ENCODE peak calls at places on chromosomes 5 and 9, in four cellular contexts. L, G, O and W are unnamed samples.

GRCh38 chr5:151903243-151903653 is 21.4 kb downstream of the GLRA1 start:
- DNase-seq in L (no peak), G (no peak), O (peak; percentile 80), W (no peak)

GRCh38 chr5:138503487-138504270 is 38.4 kb downstream of the EGR1 start:
- DNase-seq in L (peak; percentile 80), G (peak; percentile 56), O (peak; percentile 17), W (peak; percentile 75)

GRCh38 chr5:76514254-76514653 is 108.9 kb downstream of the F2RL2 start:
- DNase-seq in L (no peak), G (peak; percentile 14), O (no peak), W (no peak)

GRCh38 chr5:176619203-176619568 is 9.2 kb upstream of the GPRIN1 start:
- DNase-seq in L (peak; percentile 98), G (peak; percentile 56), O (no peak), W (peak; percentile 86)

GRCh38 chr5:96381526-96381925 is 51.5 kb downstream of the PCSK1 start:
- DNase-seq in L (no peak), G (peak; percentile 72), O (no peak), W (no peak)

GRCh38 chr5:160929343-160929742 is 77.3 kb upstream of the ATP10B start:
- DNase-seq in L (no peak), G (no peak), O (no peak), W (no peak)

GRCh38 chr9:129109504-129109903 is 1.1 kb downstream of the CRAT start:
- DNase-seq in L (peak; percentile 40), G (peak; percentile 41), O (no peak), W (no peak)

GRCh38 chr9:117526674-117527073 is 111.8 kb upstream of the ASTN2 start:
- DNase-seq in L (no peak), G (no peak), O (no peak), W (no peak)

GRCh38 chr5:99019812-99020697 is 91.2 kb upstream of the CHD1 start:
- DNase-seq in L (peak; percentile 63), G (peak; percentile 59), O (no peak), W (peak; percentile 87)

GRCh38 chr5:17379188-17379951 is 118.7 kb upstream of the TAF11L2 start:
- DNase-seq in L (no peak), G (no peak), O (no peak), W (peak; percentile 21)

GRCh38 chr9:15670246-15670645 is 117.4 kb downstream of the CCDC171 start:
- DNase-seq in L (no peak), G (no peak), O (no peak), W (no peak)

GRCh38 chr5:159017787-159018186 is 81.9 kb downstream of the EBF1 start:
- DNase-seq in L (peak; percentile 64), G (no peak), O (no peak), W (peak; percentile 75)

GRCh38 chr9:114953917-114954316 is 23.5 kb upstream of the TNFSF8 start:
- DNase-seq in L (no peak), G (no peak), O (no peak), W (peak; percentile 84)

GRCh38 chr5:109701779-109702178 is 12.1 kb downstream of the MAN2A1 start:
- DNase-seq in L (peak; percentile 33), G (no peak), O (no peak), W (peak; percentile 14)

GRCh38 chr9:94553029-94553938 is 1.6 kb upstream of the PCAT7 start:
- DNase-seq in L (no peak), G (peak; percentile 80), O (no peak), W (no peak)

GRCh38 chr5:142908659-142909058 is 138.5 kb downstream of the ARHGAP26 start:
- DNase-seq in L (no peak), G (no peak), O (no peak), W (no peak)

GRCh38 chr5:57277085-57277484 is 103.2 kb downstream of the GPBP1 start:
- DNase-seq in L (peak; percentile 12), G (no peak), O (no peak), W (peak; percentile 40)

GRCh38 chr5:129125819-129126218 is 31.3 kb downstream of the ISOC1 start:
- DNase-seq in L (no peak), G (no peak), O (peak; percentile 43), W (no peak)

GRCh38 chr5:87268126-87268969 is 665 bp downstream of the RASA1 start:
- DNase-seq in L (peak; percentile 56), G (peak; percentile 30), O (peak; percentile 51), W (peak; percentile 60)

GRCh38 chr5:52580921-52581320 is 206.8 kb upstream of the ITGA1 start:
- DNase-seq in L (no peak), G (no peak), O (no peak), W (peak; percentile 27)

GRCh38 chr5:174535691-174536090 is 188.7 kb upstream of the MSX2 start:
- DNase-seq in L (no peak), G (no peak), O (no peak), W (peak; percentile 45)

GRCh38 chr5:155200608-155201007 is 187.1 kb downstream of the KIF4B start:
- DNase-seq in L (no peak), G (no peak), O (no peak), W (no peak)

GRCh38 chr9:87494970-87495471 is 2.6 kb upstream of the DAPK1 start:
- DNase-seq in L (peak; percentile 36), G (no peak), O (no peak), W (no peak)

GRCh38 chr5:157473383-157474370 is 13.7 kb downstream of the NIPAL4 start:
- DNase-seq in L (no peak), G (no peak), O (no peak), W (peak; percentile 87)

GRCh38 chr5:57172466-57172961 is 1.3 kb upstream of the GPBP1 start:
- DNase-seq in L (no peak), G (no peak), O (no peak), W (no peak)

GRCh38 chr9:136441191-136441680 is 1.6 kb upstream of the INPP5E start:
- DNase-seq in L (no peak), G (no peak), O (no peak), W (peak; percentile 54)

GRCh38 chr9:130768265-130768664 is 66.8 kb upstream of the ABL1 start:
- DNase-seq in L (peak; percentile 76), G (peak; percentile 70), O (no peak), W (peak; percentile 49)

GRCh38 chr5:59040007-59040803 is 457.3 kb downstream of the RAB3C start:
- DNase-seq in L (no peak), G (no peak), O (no peak), W (no peak)

GRCh38 chr5:31706186-31706585 is 67.3 kb downstream of the PDZD2 start:
- DNase-seq in L (no peak), G (no peak), O (no peak), W (no peak)

GRCh38 chr9:128215491-128216404 is 12.6 kb downstream of the DNM1 start:
- DNase-seq in L (peak; percentile 71), G (peak; percentile 36), O (no peak), W (peak; percentile 84)

GRCh38 chr5:14250778-14251711 is 107.9 kb downstream of the TRIO start:
- DNase-seq in L (no peak), G (no peak), O (no peak), W (no peak)

GRCh38 chr5:150158170-150158949 is 2.7 kb upstream of the PDGFRB start:
- DNase-seq in L (no peak), G (no peak), O (no peak), W (peak; percentile 40)

GRCh38 chr5:158074992-158075769 is 216.2 kb upstream of the CLINT1 start:
- DNase-seq in L (peak; percentile 60), G (peak; percentile 10), O (no peak), W (peak; percentile 61)

GRCh38 chr9:74497750-74498615 is 848 bp downstream of the RORB start:
- DNase-seq in L (no peak), G (no peak), O (no peak), W (no peak)

GRCh38 chr5:176185133-176185733 is 53.0 kb upstream of the SIMC1 start:
- DNase-seq in L (peak; percentile 54), G (no peak), O (no peak), W (peak; percentile 31)

GRCh38 chr5:53425598-53426516 is 54.6 kb upstream of the FST start:
- DNase-seq in L (peak; percentile 77), G (peak; percentile 67), O (no peak), W (no peak)

GRCh38 chr5:13625616-13626198 is 318.8 kb downstream of the DNAH5 start:
- DNase-seq in L (no peak), G (no peak), O (no peak), W (peak; percentile 20)

GRCh38 chr5:31854181-31854624 is 215.3 kb downstream of the PDZD2 start:
- DNase-seq in L (no peak), G (no peak), O (no peak), W (peak; percentile 26)

GRCh38 chr9:16028516-16028915 is 475.7 kb downstream of the CCDC171 start:
- DNase-seq in L (no peak), G (no peak), O (no peak), W (peak; percentile 44)

DNA sequence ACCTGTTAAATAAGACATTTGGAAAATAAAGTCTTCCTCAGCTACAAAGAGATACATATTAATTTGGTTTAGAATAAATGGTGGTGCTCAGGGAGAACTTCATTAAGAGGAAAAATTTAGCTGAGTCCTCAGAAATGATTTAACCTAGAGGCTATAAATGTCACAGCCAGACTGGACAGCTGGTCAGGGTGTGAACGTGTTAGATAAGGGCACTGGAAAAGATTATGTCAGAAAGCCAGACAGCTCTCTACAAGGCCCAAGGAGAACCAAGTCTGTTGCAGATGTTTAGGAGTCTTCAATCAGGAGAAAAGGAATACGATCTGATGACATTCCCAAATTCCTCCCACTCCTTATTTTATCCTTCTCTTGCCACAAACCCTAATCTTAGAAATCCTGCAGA is 265.2 kb downstream of the MAT2B start:
- DNase-seq in L (no peak), G (no peak), O (no peak), W (no peak)
- H2AFZ ChIP-seq in L (no peak overlapping the region), G (no peak overlapping the region), O (no peak overlapping the region), W (no peak overlapping the region)

GRCh38 chr5:78496373-78496772 is 136.0 kb downstream of the SCAMP1 start:
- DNase-seq in L (no peak), G (peak; percentile 15), O (no peak), W (peak; percentile 67)
- TF ChIP-seq BHLHE40 in L (no peak), G (no peak), O (no peak), W (no peak)

GRCh38 chr5:4551034-4551433 is 589.1 kb upstream of the ADAMTS16 start:
- DNase-seq in L (no peak), G (no peak), O (no peak), W (no peak)
- H3K4me1 ChIP-seq in L (no peaks in the 10 kb centered on the region), G (no peaks in the 10 kb centered on the region), O (no peaks in the 10 kb centered on the region), W (no peaks in the 10 kb centered on the region)

DNA sequence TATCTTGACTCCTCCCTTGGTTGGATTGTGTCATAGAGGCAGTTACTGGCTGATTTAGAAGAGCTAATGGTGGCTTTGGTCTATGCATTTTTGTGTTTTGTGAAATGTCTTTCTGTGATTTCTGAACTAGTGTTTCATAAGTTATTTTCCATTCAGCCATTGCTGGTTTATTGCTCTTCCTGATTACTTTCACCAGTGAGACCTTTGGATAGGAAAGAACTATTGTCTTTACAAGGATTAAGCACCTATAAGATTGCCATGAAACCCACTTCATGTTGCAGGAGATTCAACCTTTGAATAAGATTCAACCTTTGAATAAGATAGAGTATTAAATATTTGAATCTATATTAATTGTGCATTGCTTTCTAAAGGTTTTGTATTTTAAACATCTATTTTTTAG is 8.7 kb upstream of the HAPLN1 start:
- DNase-seq in L (no peak), G (no peak), O (no peak), W (no peak)
- H2AFZ ChIP-seq in L (no peak overlapping the region), G (no peak overlapping the region), O (no peak overlapping the region), W (no peak overlapping the region)